ENCODE peak calls at places on chromosomes 6 and 20, in four cellular contexts. One of them, this sample, is unnamed.

GRCh38 chr6:136677822-136678221 is 114.5 kb downstream of the MAP3K5 start:
- DNase-seq in NCI-H1417 treated with DMSO at 0.1 percent for 48 hours: no peak
- DNase-seq in stimulated activated CD8-positive, alpha-beta memory T cell treated with anti-CD3 and anti-CD28 coated beads, Interleukin-7, amount 100 ng/mL, for 1 hour: no peak
- DNase-seq in stimulated activated CD4-positive, alpha-beta T cell treated with anti-CD3 and anti-CD28 coated beads, Interleukin-12 subunit alpha, Interleukin-12 subunit beta, amount 100 ng/mL, for 4 hours: no peak
- DNase-seq in this sample: no peak

GRCh38 chr6:16305788-16306187 is 67.4 kb downstream of the GMPR start:
- DNase-seq in stimulated activated CD8-positive, alpha-beta memory T cell treated with anti-CD3 and anti-CD28 coated beads, Interleukin-7, amount 100 ng/mL, for 1 hour: no peak
- DNase-seq in stimulated activated CD4-positive, alpha-beta T cell treated with anti-CD3 and anti-CD28 coated beads, Interleukin-12 subunit alpha, Interleukin-12 subunit beta, amount 100 ng/mL, for 4 hours: no peak
- DNase-seq in NCI-H1417 treated with DMSO at 0.1 percent for 48 hours: no peak
- DNase-seq in this sample: no peak

GRCh38 chr6:86937219-86938079 is at the start of gene HTR1E:
- DNase-seq in stimulated activated CD4-positive, alpha-beta T cell treated with anti-CD3 and anti-CD28 coated beads, Interleukin-12 subunit alpha, Interleukin-12 subunit beta, amount 100 ng/mL, for 4 hours: no peak
- DNase-seq in NCI-H1417 treated with DMSO at 0.1 percent for 48 hours: peak
- DNase-seq in stimulated activated CD8-positive, alpha-beta memory T cell treated with anti-CD3 and anti-CD28 coated beads, Interleukin-7, amount 100 ng/mL, for 1 hour: no peak
- DNase-seq in this sample: no peak

GRCh38 chr6:163324928-163325784 is 89.4 kb upstream of the QKI start:
- DNase-seq in NCI-H1417 treated with DMSO at 0.1 percent for 48 hours: no peak
- DNase-seq in stimulated activated CD8-positive, alpha-beta memory T cell treated with anti-CD3 and anti-CD28 coated beads, Interleukin-7, amount 100 ng/mL, for 1 hour: no peak
- DNase-seq in stimulated activated CD4-positive, alpha-beta T cell treated with anti-CD3 and anti-CD28 coated beads, Interleukin-12 subunit alpha, Interleukin-12 subunit beta, amount 100 ng/mL, for 4 hours: no peak
- DNase-seq in this sample: no peak

GRCh38 chr6:164247106-164247505 is 832.6 kb downstream of the QKI start:
- DNase-seq in stimulated activated CD4-positive, alpha-beta T cell treated with anti-CD3 and anti-CD28 coated beads, Interleukin-12 subunit alpha, Interleukin-12 subunit beta, amount 100 ng/mL, for 4 hours: no peak
- DNase-seq in NCI-H1417 treated with DMSO at 0.1 percent for 48 hours: no peak
- DNase-seq in stimulated activated CD8-positive, alpha-beta memory T cell treated with anti-CD3 and anti-CD28 coated beads, Interleukin-7, amount 100 ng/mL, for 1 hour: no peak
- DNase-seq in this sample: no peak

GRCh38 chr6:45454008-45454911 is 76.5 kb upstream of the SUPT3H start:
- DNase-seq in stimulated activated CD4-positive, alpha-beta T cell treated with anti-CD3 and anti-CD28 coated beads, Interleukin-12 subunit alpha, Interleukin-12 subunit beta, amount 100 ng/mL, for 4 hours: no peak
- DNase-seq in stimulated activated CD8-positive, alpha-beta memory T cell treated with anti-CD3 and anti-CD28 coated beads, Interleukin-7, amount 100 ng/mL, for 1 hour: no peak
- DNase-seq in NCI-H1417 treated with DMSO at 0.1 percent for 48 hours: no peak
- DNase-seq in this sample: no peak

GRCh38 chr6:147554281-147554680 is 45.8 kb downstream of the SAMD5 start:
- DNase-seq in stimulated activated CD4-positive, alpha-beta T cell treated with anti-CD3 and anti-CD28 coated beads, Interleukin-12 subunit alpha, Interleukin-12 subunit beta, amount 100 ng/mL, for 4 hours: no peak
- DNase-seq in stimulated activated CD8-positive, alpha-beta memory T cell treated with anti-CD3 and anti-CD28 coated beads, Interleukin-7, amount 100 ng/mL, for 1 hour: no peak
- DNase-seq in NCI-H1417 treated with DMSO at 0.1 percent for 48 hours: no peak
- DNase-seq in this sample: no peak

GRCh38 chr6:157070403-157071107 is 252.8 kb downstream of the TMEM242 start:
- DNase-seq in NCI-H1417 treated with DMSO at 0.1 percent for 48 hours: peak
- DNase-seq in stimulated activated CD4-positive, alpha-beta T cell treated with anti-CD3 and anti-CD28 coated beads, Interleukin-12 subunit alpha, Interleukin-12 subunit beta, amount 100 ng/mL, for 4 hours: no peak
- DNase-seq in stimulated activated CD8-positive, alpha-beta memory T cell treated with anti-CD3 and anti-CD28 coated beads, Interleukin-7, amount 100 ng/mL, for 1 hour: no peak
- DNase-seq in this sample: no peak

GRCh38 chr6:40349092-40349491 is 238.1 kb downstream of the LRFN2 start:
- DNase-seq in stimulated activated CD8-positive, alpha-beta memory T cell treated with anti-CD3 and anti-CD28 coated beads, Interleukin-7, amount 100 ng/mL, for 1 hour: no peak
- DNase-seq in stimulated activated CD4-positive, alpha-beta T cell treated with anti-CD3 and anti-CD28 coated beads, Interleukin-12 subunit alpha, Interleukin-12 subunit beta, amount 100 ng/mL, for 4 hours: no peak
- DNase-seq in NCI-H1417 treated with DMSO at 0.1 percent for 48 hours: no peak
- DNase-seq in this sample: peak

GRCh38 chr6:102746941-102747340 is 1353.4 kb downstream of the GRIK2 start:
- DNase-seq in stimulated activated CD8-positive, alpha-beta memory T cell treated with anti-CD3 and anti-CD28 coated beads, Interleukin-7, amount 100 ng/mL, for 1 hour: no peak
- DNase-seq in stimulated activated CD4-positive, alpha-beta T cell treated with anti-CD3 and anti-CD28 coated beads, Interleukin-12 subunit alpha, Interleukin-12 subunit beta, amount 100 ng/mL, for 4 hours: no peak
- DNase-seq in NCI-H1417 treated with DMSO at 0.1 percent for 48 hours: no peak
- DNase-seq in this sample: no peak

GRCh38 chr20:40654876-40655275 is 34.2 kb downstream of the MAFB start:
- DNase-seq in stimulated activated CD8-positive, alpha-beta memory T cell treated with anti-CD3 and anti-CD28 coated beads, Interleukin-7, amount 100 ng/mL, for 1 hour: no peak
- DNase-seq in stimulated activated CD4-positive, alpha-beta T cell treated with anti-CD3 and anti-CD28 coated beads, Interleukin-12 subunit alpha, Interleukin-12 subunit beta, amount 100 ng/mL, for 4 hours: no peak
- DNase-seq in NCI-H1417 treated with DMSO at 0.1 percent for 48 hours: no peak
- DNase-seq in this sample: no peak

GRCh38 chr6:154962751-154963150 is 32.4 kb upstream of the TIAM2 start:
- DNase-seq in stimulated activated CD4-positive, alpha-beta T cell treated with anti-CD3 and anti-CD28 coated beads, Interleukin-12 subunit alpha, Interleukin-12 subunit beta, amount 100 ng/mL, for 4 hours: no peak
- DNase-seq in NCI-H1417 treated with DMSO at 0.1 percent for 48 hours: no peak
- DNase-seq in stimulated activated CD8-positive, alpha-beta memory T cell treated with anti-CD3 and anti-CD28 coated beads, Interleukin-7, amount 100 ng/mL, for 1 hour: no peak
- DNase-seq in this sample: no peak

GRCh38 chr20:49460131-49460530 is 22.3 kb downstream of the KCNB1 start:
- DNase-seq in stimulated activated CD4-positive, alpha-beta T cell treated with anti-CD3 and anti-CD28 coated beads, Interleukin-12 subunit alpha, Interleukin-12 subunit beta, amount 100 ng/mL, for 4 hours: no peak
- DNase-seq in NCI-H1417 treated with DMSO at 0.1 percent for 48 hours: no peak
- DNase-seq in stimulated activated CD8-positive, alpha-beta memory T cell treated with anti-CD3 and anti-CD28 coated beads, Interleukin-7, amount 100 ng/mL, for 1 hour: no peak
- DNase-seq in this sample: no peak

GRCh38 chr6:42707595-42707994 is 14.8 kb downstream of the PRPH2 start:
- DNase-seq in NCI-H1417 treated with DMSO at 0.1 percent for 48 hours: no peak
- DNase-seq in stimulated activated CD4-positive, alpha-beta T cell treated with anti-CD3 and anti-CD28 coated beads, Interleukin-12 subunit alpha, Interleukin-12 subunit beta, amount 100 ng/mL, for 4 hours: no peak
- DNase-seq in stimulated activated CD8-positive, alpha-beta memory T cell treated with anti-CD3 and anti-CD28 coated beads, Interleukin-7, amount 100 ng/mL, for 1 hour: no peak
- DNase-seq in this sample: no peak

GRCh38 chr6:126618639-126619331 is 278.9 kb downstream of the CENPW start:
- DNase-seq in stimulated activated CD8-positive, alpha-beta memory T cell treated with anti-CD3 and anti-CD28 coated beads, Interleukin-7, amount 100 ng/mL, for 1 hour: no peak
- DNase-seq in stimulated activated CD4-positive, alpha-beta T cell treated with anti-CD3 and anti-CD28 coated beads, Interleukin-12 subunit alpha, Interleukin-12 subunit beta, amount 100 ng/mL, for 4 hours: no peak
- DNase-seq in NCI-H1417 treated with DMSO at 0.1 percent for 48 hours: no peak
- DNase-seq in this sample: no peak

GRCh38 chr6:128000363-128000762 is 99.5 kb upstream of the THEMIS start:
- DNase-seq in stimulated activated CD8-positive, alpha-beta memory T cell treated with anti-CD3 and anti-CD28 coated beads, Interleukin-7, amount 100 ng/mL, for 1 hour: no peak
- DNase-seq in stimulated activated CD4-positive, alpha-beta T cell treated with anti-CD3 and anti-CD28 coated beads, Interleukin-12 subunit alpha, Interleukin-12 subunit beta, amount 100 ng/mL, for 4 hours: no peak
- DNase-seq in NCI-H1417 treated with DMSO at 0.1 percent for 48 hours: no peak
- DNase-seq in this sample: no peak

GRCh38 chr6:95866732-95867131 is 149.0 kb upstream of the FUT9 start:
- DNase-seq in stimulated activated CD8-positive, alpha-beta memory T cell treated with anti-CD3 and anti-CD28 coated beads, Interleukin-7, amount 100 ng/mL, for 1 hour: no peak
- DNase-seq in stimulated activated CD4-positive, alpha-beta T cell treated with anti-CD3 and anti-CD28 coated beads, Interleukin-12 subunit alpha, Interleukin-12 subunit beta, amount 100 ng/mL, for 4 hours: no peak
- DNase-seq in NCI-H1417 treated with DMSO at 0.1 percent for 48 hours: peak
- DNase-seq in this sample: no peak

GRCh38 chr20:36483205-36483918 is 58.0 kb upstream of the MYL9 start:
- DNase-seq in NCI-H1417 treated with DMSO at 0.1 percent for 48 hours: no peak
- DNase-seq in stimulated activated CD8-positive, alpha-beta memory T cell treated with anti-CD3 and anti-CD28 coated beads, Interleukin-7, amount 100 ng/mL, for 1 hour: no peak
- DNase-seq in stimulated activated CD4-positive, alpha-beta T cell treated with anti-CD3 and anti-CD28 coated beads, Interleukin-12 subunit alpha, Interleukin-12 subunit beta, amount 100 ng/mL, for 4 hours: no peak
- DNase-seq in this sample: no peak

GRCh38 chr6:90179190-90180169 is 117.2 kb downstream of the BACH2 start:
- DNase-seq in NCI-H1417 treated with DMSO at 0.1 percent for 48 hours: no peak
- DNase-seq in stimulated activated CD8-positive, alpha-beta memory T cell treated with anti-CD3 and anti-CD28 coated beads, Interleukin-7, amount 100 ng/mL, for 1 hour: no peak
- DNase-seq in stimulated activated CD4-positive, alpha-beta T cell treated with anti-CD3 and anti-CD28 coated beads, Interleukin-12 subunit alpha, Interleukin-12 subunit beta, amount 100 ng/mL, for 4 hours: no peak
- DNase-seq in this sample: no peak

GRCh38 chr6:118665011-118665410 is 13.6 kb upstream of the CEP85L start:
- DNase-seq in stimulated activated CD4-positive, alpha-beta T cell treated with anti-CD3 and anti-CD28 coated beads, Interleukin-12 subunit alpha, Interleukin-12 subunit beta, amount 100 ng/mL, for 4 hours: no peak
- DNase-seq in NCI-H1417 treated with DMSO at 0.1 percent for 48 hours: no peak
- DNase-seq in stimulated activated CD8-positive, alpha-beta memory T cell treated with anti-CD3 and anti-CD28 coated beads, Interleukin-7, amount 100 ng/mL, for 1 hour: no peak
- DNase-seq in this sample: no peak